ENCODE peak calls at places on chromosome 10, in six cellular contexts. W is fibroblast of lung, Z is Peyer's patch, I is neural progenitor cell, L is OCI-LY7, A is natural killer cell. H is an unnamed sample.

GRCh38 chr10:78215645-78216044 is 182.0 kb downstream of the RPS24 start:
- DNase-seq in W (peak), L (no peak), A (no peak), I (no peak), Z (peak), H (no peak)

GRCh38 chr10:124864421-124865193 is 63.0 kb downstream of the ABRAXAS2 start:
- DNase-seq in W (peak), Z (peak), L (no peak), I (no peak), A (no peak), H (no peak)

GRCh38 chr10:59779656-59780521 is 26.6 kb upstream of the MRLN start:
- DNase-seq in Z (no peak), W (peak), I (no peak), A (no peak), L (no peak), H (no peak)

GRCh38 chr10:13441476-13441875 is 87.3 kb downstream of the BEND7 start:
- DNase-seq in A (no peak), Z (no peak), W (peak), I (no peak), L (no peak), H (no peak)

GRCh38 chr10:3237530-3237929 is 64.9 kb upstream of the PITRM1 start:
- DNase-seq in A (no peak), L (no peak), W (no peak), Z (no peak), I (no peak), H (no peak)

GRCh38 chr10:5566606-5567005 is 41.8 kb downstream of the CALML3 start:
- DNase-seq in W (peak), L (no peak), Z (peak), A (no peak), I (no peak), H (no peak)

GRCh38 chr10:34698979-34699378 is 116.1 kb downstream of the PARD3 start:
- DNase-seq in W (peak), L (no peak), A (no peak), I (no peak), Z (no peak), H (no peak)

GRCh38 chr10:110857265-110858158 is 14.2 kb upstream of the PDCD4 start:
- DNase-seq in A (no peak), Z (peak), W (peak), I (no peak), L (peak), H (no peak)

GRCh38 chr10:117411440-117412428 is 36.5 kb upstream of the PDZD8 start:
- DNase-seq in I (no peak), Z (no peak), W (no peak), A (no peak), L (no peak), H (no peak)

GRCh38 chr10:74175510-74176379 is 24.7 kb downstream of the ADK start:
- DNase-seq in Z (no peak), L (no peak), A (no peak), I (no peak), W (no peak), H (no peak)

GRCh38 chr10:34780818-34781380 is 34.2 kb downstream of the PARD3 start:
- DNase-seq in A (no peak), I (peak), Z (no peak), L (peak), W (peak), H (peak)

GRCh38 chr10:93757766-93758509 is at the start of gene LGI1:
- DNase-seq in W (peak), Z (no peak), L (no peak), I (peak), A (no peak), H (no peak)

GRCh38 chr10:6269953-6270867 is 67.5 kb downstream of the PFKFB3 start:
- DNase-seq in I (no peak), W (peak), L (peak), Z (peak), A (peak), H (no peak)

GRCh38 chr10:25682203-25682950 is 251.7 kb upstream of the MYO3A start:
- DNase-seq in A (no peak), W (peak), I (peak), Z (no peak), L (no peak), H (no peak)

GRCh38 chr10:124048371-124049290 is 44.8 kb downstream of the CHST15 start:
- DNase-seq in Z (no peak), A (no peak), I (no peak), W (no peak), L (no peak), H (no peak)

GRCh38 chr10:91598211-91598981 is 34.5 kb downstream of the PPP1R3C start:
- DNase-seq in Z (no peak), I (no peak), W (peak), L (no peak), A (no peak), H (no peak)

GRCh38 chr10:72906446-72906845 is 12.9 kb downstream of the OIT3 start:
- DNase-seq in Z (no peak), W (no peak), A (no peak), L (no peak), I (no peak), H (no peak)

GRCh38 chr10:118983263-118983662 is 46.3 kb upstream of the NANOS1 start:
- DNase-seq in L (no peak), Z (no peak), W (peak), A (no peak), I (no peak), H (no peak)

GRCh38 chr10:60687679-60688078 is 90.6 kb upstream of the CDK1 start:
- DNase-seq in Z (no peak), I (no peak), L (no peak), A (no peak), W (no peak), H (no peak)

GRCh38 chr10:36725581-36726520 is 399.5 kb upstream of the ANKRD30A start:
- DNase-seq in L (peak), A (no peak), W (peak), I (peak), Z (no peak), H (peak)

GRCh38 chr10:126278846-126279245 is 109.4 kb downstream of the ADAM12 start:
- DNase-seq in Z (no peak), L (no peak), W (peak), A (no peak), I (no peak), H (no peak)

GRCh38 chr10:117300671-117301070 is 59.8 kb downstream of the SLC18A2 start:
- DNase-seq in L (no peak), Z (no peak), W (no peak), A (no peak), I (no peak), H (no peak)

GRCh38 chr10:48594799-48595198 is 10.1 kb downstream of the ARHGAP22 start:
- DNase-seq in L (no peak), W (no peak), A (no peak), Z (no peak), I (peak), H (no peak)

GRCh38 chr10:33122014-33122788 is 164.2 kb upstream of the ITGB1 start:
- DNase-seq in Z (no peak), W (peak), L (no peak), A (no peak), I (no peak), H (no peak)

GRCh38 chr10:1117651-1118050 is 61.5 kb downstream of the WDR37 start:
- DNase-seq in Z (no peak), L (no peak), I (no peak), W (no peak), A (no peak), H (no peak)

GRCh38 chr10:52409195-52409594 is 95.1 kb downstream of the DKK1 start:
- DNase-seq in A (no peak), I (no peak), Z (no peak), W (no peak), L (no peak), H (no peak)

GRCh38 chr10:78914502-78915330 is 154.1 kb upstream of the ZMIZ1 start:
- DNase-seq in L (peak), I (no peak), Z (peak), A (no peak), W (peak), H (no peak)

GRCh38 chr10:9877978-9878377 is 1139.7 kb upstream of the CELF2 start:
- DNase-seq in Z (no peak), W (no peak), L (no peak), A (no peak), I (no peak), H (no peak)

GRCh38 chr10:104434601-104435000 is 81.0 kb downstream of the CFAP58 start:
- DNase-seq in L (no peak), W (peak), I (no peak), A (no peak), Z (no peak), H (no peak)

GRCh38 chr10:114881462-114881861 is 56.5 kb upstream of the TRUB1 start:
- DNase-seq in A (no peak), Z (no peak), W (no peak), I (peak), L (no peak), H (peak)

GRCh38 chr10:15585303-15585715 is 134.4 kb downstream of the ITGA8 start:
- DNase-seq in A (no peak), L (peak), I (peak), Z (peak), W (peak), H (peak)

GRCh38 chr10:3874988-3875841 is 90.2 kb upstream of the KLF6 start:
- DNase-seq in W (no peak), L (peak), A (no peak), Z (peak), I (no peak), H (no peak)

GRCh38 chr10:88222878-88223277 is 359.5 kb downstream of the PTEN start:
- DNase-seq in I (no peak), W (no peak), Z (no peak), A (no peak), L (no peak), H (no peak)

GRCh38 chr10:77073066-77073960 is 564.3 kb downstream of the KCNMA1 start:
- DNase-seq in I (no peak), L (no peak), A (no peak), Z (no peak), W (no peak), H (no peak)

GRCh38 chr10:131219584-131219886 is 92.0 kb downstream of the TCERG1L start:
- DNase-seq in Z (no peak), L (no peak), W (no peak), A (no peak), I (no peak), H (no peak)

GRCh38 chr10:121976607-121977006 is 1.6 kb upstream of the NSMCE4A start:
- DNase-seq in Z (no peak), L (no peak), A (no peak), W (no peak), I (no peak), H (no peak)

GRCh38 chr10:121974019-121974534 is 940 bp downstream of the NSMCE4A start:
- DNase-seq in I (no peak), L (no peak), W (no peak), A (no peak), Z (no peak), H (no peak)

GRCh38 chr10:121978511-121978910 is 3.5 kb upstream of the NSMCE4A start:
- DNase-seq in I (no peak), L (no peak), W (no peak), Z (no peak), A (no peak), H (no peak)

GRCh38 chr10:121975295-121976086 is 474 bp upstream of the NSMCE4A start:
- DNase-seq in A (no peak), I (peak), W (no peak), L (peak), Z (no peak), H (no peak)

GRCh38 chr10:121974535-121975294 is at the start of gene NSMCE4A:
- DNase-seq in L (peak), A (peak), Z (peak), W (peak), I (peak), H (peak)
- TF ChIP-seq CTCF in L (peak), A (no peak), Z (no peak), W (peak), I (peak), H (peak)

GRCh38 chr10:22617516-22617915 is 96.9 kb downstream of the PIP4K2A start:
- DNase-seq in W (no peak), Z (no peak), A (no peak), L (peak), I (no peak), H (no peak)
- TF ChIP-seq CTCF in W (no peak), Z (no peak), A (no peak), L (peak), I (peak), H (no peak)

DNA sequence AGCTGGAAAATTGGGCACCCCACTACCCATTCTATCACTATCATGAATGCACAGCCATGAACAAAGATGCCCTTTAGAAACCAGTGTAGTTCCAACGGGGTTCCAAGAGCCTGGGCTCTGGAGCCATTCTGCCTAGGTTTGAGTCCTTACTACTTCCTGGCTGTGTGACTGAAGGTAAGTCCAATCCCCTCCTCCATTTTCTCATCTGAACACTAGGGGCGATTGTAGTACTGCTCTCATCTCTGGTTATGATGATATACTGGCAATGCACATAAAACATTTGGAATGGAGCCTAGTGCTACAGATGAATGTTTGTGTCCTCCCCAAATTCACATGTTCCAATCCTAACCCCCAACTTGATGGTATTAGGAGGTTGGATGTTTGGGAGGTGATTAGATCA is 28.1 kb upstream of the CDH23 start:
- DNase-seq in I (no peak), Z (no peak), A (no peak), W (no peak), L (peak), H (no peak)
- TF ChIP-seq CTCF in I (no peak), Z (no peak), A (no peak), W (no peak), L (peak), H (no peak)

GRCh38 chr10:89567566-89568245 is 32.3 kb upstream of the SLC16A12 start:
- DNase-seq in W (no peak), Z (no peak), L (no peak), A (no peak), I (no peak), H (no peak)

GRCh38 chr10:89566095-89566950 is 30.9 kb upstream of the SLC16A12 start:
- DNase-seq in L (no peak), I (no peak), A (no peak), W (no peak), Z (no peak), H (no peak)

GRCh38 chr10:89563861-89564478 is 28.6 kb upstream of the SLC16A12 start:
- DNase-seq in L (peak), I (peak), Z (peak), W (peak), A (no peak), H (no peak)

GRCh38 chr10:89565180-89565579 is 29.8 kb upstream of the SLC16A12 start:
- DNase-seq in I (no peak), W (no peak), A (no peak), Z (no peak), L (no peak), H (no peak)
- TF ChIP-seq CTCF in I (no peak), W (no peak), A (no peak), Z (no peak), L (no peak), H (no peak)